ENCODE peak calls at places on chromosomes 16 and 17, in eight cellular contexts. I is hepatocyte, G is heart left ventricle, X is aorta, O is endodermal cell, S is heart right ventricle, P is transverse colon, H is psoas muscle. Y is an unnamed sample. For H3K36me3, the result is how much of the 10 kb centered on the place peaks cover.

GRCh38 chr17:15436399-15437369 is 30.7 kb downstream of the CDRT4 start:
- DNase-seq in I (peak), G (peak), X (no peak), O (peak), S (peak), P (peak), H (peak), Y (peak)

GRCh38 chr17:82959242-82959930 is 119.6 kb upstream of the ZNF750 start:
- DNase-seq in I (no peak), G (no peak), X (peak), O (no peak), S (no peak), P (no peak), H (peak), Y (peak)

GRCh38 chr16:3029499-3030127 is 5.8 kb downstream of the THOC6 start:
- DNase-seq in I (peak), G (no peak), X (no peak), O (peak), S (no peak), P (no peak), H (no peak), Y (no peak)

GRCh38 chr17:14818469-14818868 is 446.7 kb downstream of the PMP22 start:
- DNase-seq in I (no peak), G (no peak), X (no peak), O (no peak), S (no peak), P (no peak), H (no peak), Y (no peak)

GRCh38 chr16:58733671-58734458 is at the start of gene GOT2:
- DNase-seq in I (peak), G (peak), X (peak), O (peak), S (peak), P (peak), H (peak), Y (peak)

GRCh38 chr17:55302407-55302787 is 37.6 kb downstream of the HLF start:
- DNase-seq in I (no peak), G (no peak), X (no peak), O (no peak), S (no peak), P (no peak), H (no peak), Y (no peak)

GRCh38 chr17:39014044-39014794 is 47.0 kb upstream of the FBXO47 start:
- DNase-seq in I (peak), G (no peak), X (no peak), O (no peak), S (no peak), P (no peak), H (no peak), Y (no peak)

GRCh38 chr17:53630115-53630514 is 192.6 kb upstream of the KIF2B start:
- DNase-seq in I (no peak), G (no peak), X (no peak), O (peak), S (no peak), P (no peak), H (no peak), Y (no peak)

GRCh38 chr16:78926723-78927200 is 673.8 kb downstream of the MAF start:
- DNase-seq in I (no peak), G (no peak), X (no peak), O (no peak), S (no peak), P (no peak), H (no peak), Y (no peak)

GRCh38 chr16:81818514-81819304 is 39.6 kb downstream of the PLCG2 start:
- DNase-seq in I (no peak), G (no peak), X (no peak), O (no peak), S (no peak), P (no peak), H (no peak), Y (no peak)

GRCh38 chr17:27810902-27811557 is 10.7 kb upstream of the NOS2 start:
- DNase-seq in I (peak), G (no peak), X (no peak), O (no peak), S (no peak), P (no peak), H (no peak), Y (no peak)

GRCh38 chr16:56279132-56279531 is 87.8 kb downstream of the GNAO1 start:
- DNase-seq in I (peak), G (no peak), X (no peak), O (no peak), S (no peak), P (peak), H (no peak), Y (no peak)

GRCh38 chr17:6643460-6644125 is 2.7 kb downstream of the TXNDC17 start:
- DNase-seq in I (no peak), G (no peak), X (no peak), O (no peak), S (no peak), P (no peak), H (no peak), Y (no peak)

GRCh38 chr17:50451943-50452626 is 16.6 kb downstream of the CHAD start:
- DNase-seq in I (no peak), G (no peak), X (no peak), O (peak), S (no peak), P (no peak), H (no peak), Y (no peak)

GRCh38 chr17:18004901-18005305 is 32.2 kb downstream of the DRC3 start:
- DNase-seq in I (no peak), G (no peak), X (no peak), O (peak), S (no peak), P (no peak), H (peak), Y (no peak)

GRCh38 chr16:89107209-89107582 is 13.5 kb downstream of the ACSF3 start:
- DNase-seq in I (no peak), G (no peak), X (peak), O (no peak), S (no peak), P (no peak), H (no peak), Y (no peak)

GRCh38 chr16:1770328-1771071 is 843 bp downstream of the NME3 start:
- DNase-seq in I (peak), G (peak), X (peak), O (peak), S (peak), P (peak), H (peak), Y (peak)

GRCh38 chr17:67022451-67022810 is 21.9 kb upstream of the CACNG1 start:
- DNase-seq in I (no peak), G (no peak), X (no peak), O (no peak), S (no peak), P (no peak), H (peak), Y (no peak)

GRCh38 chr17:34261568-34261967 is 6.5 kb downstream of the CCL2 start:
- DNase-seq in I (no peak), G (no peak), X (no peak), O (no peak), S (no peak), P (no peak), H (no peak), Y (no peak)

GRCh38 chr16:74641969-74642368 is 24.7 kb downstream of the RFWD3 start:
- DNase-seq in I (no peak), G (no peak), X (no peak), O (no peak), S (no peak), P (no peak), H (no peak), Y (no peak)

GRCh38 chr17:67280279-67280678 is 35.3 kb upstream of the HELZ start:
- DNase-seq in I (peak), G (peak), X (no peak), O (no peak), S (peak), P (no peak), H (peak), Y (no peak)

GRCh38 chr17:41267711-41268110 is 2.5 kb downstream of the KRTAP9-6 start:
- DNase-seq in I (no peak), G (no peak), X (no peak), O (no peak), S (no peak), P (no peak), H (no peak), Y (no peak)
- H3K36me3 ChIP-seq in I (under half), G (under half), X (under half), O (under half), S (under half), P (under half), H (under half), Y (under half)

GRCh38 chr17:36205637-36206458 is 5.0 kb upstream of the CCL4L2 start:
- DNase-seq in I (no peak), G (no peak), X (no peak), O (peak), S (no peak), P (no peak), H (no peak), Y (no peak)

GRCh38 chr17:36204724-36205500 is 6.0 kb upstream of the CCL4L2 start:
- DNase-seq in I (no peak), G (no peak), X (no peak), O (peak), S (no peak), P (no peak), H (no peak), Y (no peak)

GRCh38 chr17:36197389-36197708 is 791 bp upstream of the CCL3L1 start:
- DNase-seq in I (peak), G (no peak), X (no peak), O (peak), S (peak), P (no peak), H (no peak), Y (no peak)

GRCh38 chr17:36198831-36199465 is 2.4 kb upstream of the CCL3L1 start:
- DNase-seq in I (peak), G (no peak), X (no peak), O (peak), S (no peak), P (no peak), H (no peak), Y (no peak)

DNA sequence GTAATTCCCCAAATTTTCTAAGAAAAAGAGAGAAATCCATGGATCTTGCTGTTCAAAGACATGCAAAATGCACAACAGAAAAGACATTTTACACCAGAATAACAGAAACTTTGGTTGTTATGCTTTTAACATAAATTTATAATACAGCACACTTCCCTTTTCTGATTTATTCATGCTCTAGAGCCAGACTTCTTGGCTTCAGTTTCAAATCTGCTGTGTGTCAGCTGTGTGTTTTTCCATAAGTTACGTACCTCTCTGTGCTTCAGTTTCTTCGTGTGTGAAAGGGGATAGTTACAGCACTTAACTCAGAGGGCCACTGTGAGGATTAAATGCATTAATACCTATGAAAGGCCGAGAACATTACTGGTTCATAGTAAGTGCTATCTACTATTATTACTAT is 6.8 kb upstream of the CCL3L1 start:
- DNase-seq in I (no peak), G (no peak), X (no peak), O (peak), S (no peak), P (no peak), H (no peak), Y (no peak)
- H3K27ac ChIP-seq in I (no peak), G (no peak), X (no peak), O (no peak), S (no peak), P (no peak), H (no peak), Y (no peak)

DNA sequence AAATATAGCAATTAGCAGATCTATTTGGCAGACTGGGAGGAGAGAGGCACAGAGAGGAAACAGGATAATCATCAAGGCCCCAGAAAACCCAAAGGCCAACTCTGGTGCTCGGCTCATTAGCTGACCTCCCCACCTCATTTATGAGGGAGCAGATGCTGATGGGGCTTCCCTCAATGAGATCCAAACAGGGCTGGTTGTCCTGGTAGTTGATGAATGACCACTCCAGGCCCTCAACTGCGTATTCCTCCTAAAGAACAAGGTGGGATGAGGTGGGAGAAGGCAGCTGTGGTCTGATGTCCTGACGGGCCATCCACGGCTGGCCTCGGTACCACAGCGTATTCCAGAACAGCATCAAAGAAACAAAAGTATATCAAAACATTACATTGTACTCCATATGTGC is 20.8 kb downstream of the ZNHIT3 start:
- DNase-seq in I (no peak), G (no peak), X (no peak), O (peak), S (no peak), P (no peak), H (no peak), Y (no peak)
- H3K36me3 ChIP-seq in I (under half), G (under half), X (under half), O (half or more), S (under half), P (under half), H (half or more), Y (half or more)

DNA sequence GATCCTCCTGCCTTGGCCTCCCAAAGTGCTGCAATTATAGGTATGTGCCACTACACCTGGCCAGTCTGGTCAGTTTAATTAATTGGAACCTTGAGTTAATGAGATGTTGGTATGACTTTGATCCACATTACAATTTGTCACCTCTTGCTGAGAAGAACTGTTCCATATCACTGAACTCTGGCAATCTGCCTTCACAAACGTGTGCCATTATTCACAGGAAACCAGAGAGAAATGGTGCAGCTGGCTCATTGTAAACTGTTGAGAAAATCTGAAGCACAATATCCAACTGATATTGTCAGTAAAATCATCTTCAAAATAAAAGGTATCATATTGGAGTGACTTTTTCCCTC is 39.3 kb upstream of the YPEL2 start:
- DNase-seq in I (no peak), G (no peak), X (no peak), O (no peak), S (no peak), P (no peak), H (no peak), Y (no peak)
- H3K27ac ChIP-seq in I (no peak), G (no peak), X (no peak), O (no peak), S (no peak), P (no peak), H (no peak), Y (no peak)

DNA sequence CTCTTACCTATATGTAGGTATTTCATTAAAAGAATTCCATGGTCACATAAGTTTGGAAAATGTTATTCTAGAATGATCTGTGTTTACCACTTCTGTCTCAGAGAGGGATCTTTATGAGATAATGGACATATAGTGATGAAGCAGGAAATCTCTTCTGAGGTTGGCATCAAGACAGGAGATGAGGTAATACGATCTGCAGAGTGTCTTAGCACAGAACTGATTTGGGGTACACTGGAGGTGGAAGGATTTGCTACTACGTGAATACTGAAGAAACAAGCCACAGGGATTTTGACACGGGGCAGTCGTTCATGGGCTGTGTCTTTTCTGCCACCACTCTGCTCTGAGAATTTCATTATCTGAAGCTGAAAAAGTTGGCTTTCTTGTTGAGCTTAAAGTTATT is 5.5 kb downstream of the CBFB start:
- DNase-seq in I (no peak), G (no peak), X (no peak), O (no peak), S (no peak), P (no peak), H (no peak), Y (no peak)
- H3K36me3 ChIP-seq in I (under half), G (under half), X (under half), O (half or more), S (under half), P (under half), H (under half), Y (under half)

GRCh38 chr17:75722542-75723095 is 1.4 kb downstream of the ITGB4 start:
- DNase-seq in I (no peak), G (no peak), X (no peak), O (no peak), S (no peak), P (no peak), H (no peak), Y (no peak)
- H3K27ac ChIP-seq in I (peak), G (peak), X (no peak), O (no peak), S (peak), P (peak), H (no peak), Y (no peak)